ENCODE peak calls at places on chromosome 6, in five cellular contexts. W is ACHN; V is effector memory CD4-positive, alpha-beta T cell; S is EH; Q is mesenchymal stem cell. X is an unnamed sample.

GRCh38 chr6:122033564-122034181 is 365.8 kb upstream of the HSF2 start:
- DNase-seq in W (peak; percentile 57), V (no peak), S (peak; percentile 69), Q (peak; percentile 77), X (peak; percentile 69)

GRCh38 chr6:137155830-137156229 is 17.6 kb downstream of the IL22RA2 start:
- DNase-seq in W (no peak), V (peak; percentile 8), S (peak; percentile 45), Q (peak; percentile 52), X (no peak)

GRCh38 chr6:7979831-7980230 is 69.2 kb upstream of the TXNDC5 start:
- DNase-seq in W (no peak), V (no peak), S (peak; percentile 62), Q (no peak), X (no peak)

GRCh38 chr6:95242560-95242959 is 334.8 kb upstream of the MANEA start:
- DNase-seq in W (no peak), V (no peak), S (no peak), Q (no peak), X (no peak)

GRCh38 chr6:133705731-133706130 is 183.2 kb upstream of the TCF21 start:
- DNase-seq in W (no peak), V (no peak), S (peak; percentile 72), Q (no peak), X (no peak)

GRCh38 chr6:50724381-50725124 is 11.2 kb downstream of the TFAP2D start:
- DNase-seq in W (no peak), V (no peak), S (no peak), Q (no peak), X (no peak)

GRCh38 chr6:2440516-2440915 is 195.1 kb upstream of the GMDS start:
- DNase-seq in W (no peak), V (no peak), S (no peak), Q (no peak), X (no peak)

GRCh38 chr6:75791881-75792280 is 42.8 kb downstream of the MYO6 start:
- DNase-seq in W (no peak), V (no peak), S (peak; percentile 12), Q (no peak), X (no peak)

GRCh38 chr6:26284537-26285142 is 80.4 kb upstream of the BTN3A2 start:
- DNase-seq in W (no peak), V (peak; percentile 27), S (peak; percentile 71), Q (peak; percentile 74), X (peak; percentile 74)

GRCh38 chr6:25971187-25971811 is 8.7 kb downstream of the TRIM38 start:
- DNase-seq in W (peak; percentile 84), V (no peak), S (peak; percentile 97), Q (peak; percentile 92), X (peak; percentile 89)

GRCh38 chr6:33316603-33317417 is 734 bp downstream of the ZBTB22 start:
- DNase-seq in W (no peak), V (no peak), S (no peak), Q (no peak), X (no peak)

GRCh38 chr6:25332165-25332564 is 53.0 kb downstream of the CARMIL1 start:
- DNase-seq in W (no peak), V (no peak), S (no peak), Q (no peak), X (no peak)

GRCh38 chr6:134642217-134642616 is 307.7 kb downstream of the ALDH8A1 start:
- DNase-seq in W (no peak), V (no peak), S (peak; percentile 54), Q (peak; percentile 78), X (no peak)

GRCh38 chr6:14728396-14729024 is 517.4 kb upstream of the JARID2 start:
- DNase-seq in W (no peak), V (no peak), S (peak; percentile 69), Q (peak; percentile 79), X (no peak)

GRCh38 chr6:106609699-106610098 is 19.6 kb downstream of the RTN4IP1 start:
- DNase-seq in W (peak; percentile 35), V (no peak), S (peak; percentile 16), Q (no peak), X (peak; percentile 32)

GRCh38 chr6:152301021-152301805 is 335.9 kb downstream of the SYNE1 start:
- DNase-seq in W (no peak), V (no peak), S (no peak), Q (no peak), X (no peak)

GRCh38 chr6:136762022-136762975 is 30.0 kb downstream of the MAP3K5 start:
- DNase-seq in W (no peak), V (no peak), S (peak; percentile 29), Q (no peak), X (no peak)

GRCh38 chr6:161168281-161168891 is 105.5 kb downstream of the AGPAT4 start:
- DNase-seq in W (peak; percentile 91), V (no peak), S (peak; percentile 94), Q (peak; percentile 97), X (peak; percentile 94)

GRCh38 chr6:7954477-7955200 is 44.1 kb upstream of the TXNDC5 start:
- DNase-seq in W (no peak), V (no peak), S (peak; percentile 24), Q (peak; percentile 3), X (no peak)

GRCh38 chr6:20211037-20211940 is 980 bp downstream of the MBOAT1 start:
- DNase-seq in W (no peak), V (no peak), S (peak; percentile 44), Q (no peak), X (peak; percentile 67)

GRCh38 chr6:24926192-24926591 is 9.6 kb downstream of the RIPOR2 start:
- DNase-seq in W (no peak), V (no peak), S (no peak), Q (no peak), X (no peak)

GRCh38 chr6:38239719-38240451 is 399.8 kb downstream of the BTBD9 start:
- DNase-seq in W (no peak), V (no peak), S (peak; percentile 83), Q (no peak), X (peak; percentile 6)

GRCh38 chr6:48404927-48405326 is 293.9 kb upstream of the PTCHD4 start:
- DNase-seq in W (no peak), V (no peak), S (no peak), Q (no peak), X (no peak)

GRCh38 chr6:160742090-160742489 is 40.0 kb downstream of the PLG start:
- DNase-seq in W (no peak), V (no peak), S (no peak), Q (no peak), X (no peak)

GRCh38 chr6:40378071-40378724 is 209.0 kb downstream of the LRFN2 start:
- DNase-seq in W (no peak), V (no peak), S (no peak), Q (no peak), X (peak; percentile 9)

GRCh38 chr6:1065986-1066385 is 245.9 kb upstream of the FOXQ1 start:
- DNase-seq in W (no peak), V (no peak), S (no peak), Q (no peak), X (no peak)